ENCODE peak calls at places on chromosome 17, in seven cellular contexts. D is epithelial cell of esophagus, Z is cardiac fibroblast, J is ovary, S is fibroblast of the aortic adventitia, O is mesendoderm, B is tibial artery. Q is an unnamed sample.

GRCh38 chr17:60151355-60151754 is 1.6 kb downstream of the CA4 start:
- DNase-seq in D (peak; percentile 11), Z (no peak), J (no peak), S (no peak), O (no peak), B (no peak), Q (peak; percentile 6)

GRCh38 chr17:3846739-3847670 is 959 bp upstream of the NCBP3 start:
- DNase-seq in D (no peak), Z (no peak), J (no peak), S (no peak), O (no peak), B (no peak), Q (peak; percentile 71)

GRCh38 chr17:81097134-81097942 is 62.4 kb downstream of the BAIAP2 start:
- DNase-seq in D (peak; percentile 82), Z (peak; percentile 83), J (peak; percentile 86), S (peak; percentile 78), O (peak; percentile 77), B (peak; percentile 86), Q (peak; percentile 89)

GRCh38 chr17:44774271-44775135 is 15.7 kb downstream of the ADAM11 start:
- DNase-seq in D (peak; percentile 84), Z (peak; percentile 73), J (peak; percentile 73), S (peak; percentile 65), O (peak; percentile 92), B (peak; percentile 89), Q (peak; percentile 91)

GRCh38 chr17:40491486-40491885 is 9.9 kb downstream of the TNS4 start:
- DNase-seq in D (peak; percentile 60), Z (no peak), J (no peak), S (no peak), O (peak; percentile 31), B (no peak), Q (no peak)

GRCh38 chr17:45150911-45151809 is 2.9 kb downstream of the HEXIM1 start:
- DNase-seq in D (no peak), Z (peak; percentile 16), J (no peak), S (peak; percentile 35), O (no peak), B (no peak), Q (peak; percentile 4)

GRCh38 chr17:73508057-73508930 is 136.0 kb downstream of the SDK2 start:
- DNase-seq in D (no peak), Z (no peak), J (no peak), S (no peak), O (no peak), B (no peak), Q (no peak)

GRCh38 chr17:49016775-49017463 is 19.7 kb downstream of the IGF2BP1 start:
- DNase-seq in D (peak; percentile 73), Z (peak; percentile 65), J (no peak), S (peak; percentile 82), O (no peak), B (peak; percentile 40), Q (peak; percentile 87)

GRCh38 chr17:52106638-52107261 is 51.8 kb downstream of the CA10 start:
- DNase-seq in D (peak; percentile 53), Z (peak; percentile 52), J (peak; percentile 28), S (peak; percentile 20), O (peak; percentile 49), B (peak; percentile 23), Q (no peak)

GRCh38 chr17:79657036-79657435 is 46.2 kb upstream of the RBFOX3 start:
- DNase-seq in D (no peak), Z (no peak), J (no peak), S (no peak), O (no peak), B (no peak), Q (no peak)

GRCh38 chr17:40303706-40304450 is 5.1 kb upstream of the RARA start:
- DNase-seq in D (peak; percentile 64), Z (peak; percentile 77), J (no peak), S (peak; percentile 86), O (no peak), B (no peak), Q (no peak)

GRCh38 chr17:19273731-19274130 is 36.6 kb downstream of the EPN2 start:
- DNase-seq in D (no peak), Z (no peak), J (no peak), S (no peak), O (no peak), B (no peak), Q (no peak)

GRCh38 chr17:19867654-19868395 is at the start of gene ULK2:
- DNase-seq in D (peak; percentile 75), Z (peak; percentile 75), J (peak; percentile 61), S (peak; percentile 72), O (peak; percentile 83), B (peak; percentile 27), Q (peak; percentile 85)

GRCh38 chr17:48711128-48711527 is 11.2 kb downstream of the PRAC1 start:
- DNase-seq in D (no peak), Z (no peak), J (no peak), S (no peak), O (no peak), B (no peak), Q (no peak)

GRCh38 chr17:6096201-6097004 is 26.2 kb downstream of the WSCD1 start:
- DNase-seq in D (no peak), Z (no peak), J (no peak), S (no peak), O (no peak), B (no peak), Q (peak; percentile 59)

GRCh38 chr17:13807103-13807502 is 205.4 kb upstream of the HS3ST3A1 start:
- DNase-seq in D (no peak), Z (no peak), J (no peak), S (no peak), O (no peak), B (no peak), Q (no peak)

GRCh38 chr17:77455878-77456234 is 315.1 kb downstream of the SEC14L1 start:
- DNase-seq in D (no peak), Z (no peak), J (no peak), S (no peak), O (no peak), B (no peak), Q (no peak)
- H3K4me3 ChIP-seq in D (no peak overlapping the region), Z (no peak overlapping the region), J (no peak overlapping the region), S (no peak overlapping the region), O (no peak overlapping the region), B (no peak overlapping the region), Q (no peak overlapping the region)

GRCh38 chr17:77604301-77605031 is 354.0 kb upstream of the TNRC6C start:
- DNase-seq in D (no peak), Z (no peak), J (no peak), S (no peak), O (no peak), B (peak; percentile 17), Q (peak; percentile 44)

GRCh38 chr17:77602883-77603640 is 355.4 kb upstream of the TNRC6C start:
- DNase-seq in D (no peak), Z (no peak), J (no peak), S (no peak), O (no peak), B (peak; percentile 22), Q (peak; percentile 77)

GRCh38 chr17:77601054-77601979 is 357.2 kb upstream of the TNRC6C start:
- DNase-seq in D (no peak), Z (peak; percentile 11), J (no peak), S (no peak), O (no peak), B (peak; percentile 85), Q (peak; percentile 90)

GRCh38 chr17:77600346-77600745 is 358.2 kb upstream of the TNRC6C start:
- DNase-seq in D (no peak), Z (no peak), J (no peak), S (no peak), O (no peak), B (peak; percentile 14), Q (peak; percentile 69)

GRCh38 chr17:77602062-77602746 is 356.3 kb upstream of the TNRC6C start:
- DNase-seq in D (peak; percentile 82), Z (peak; percentile 69), J (no peak), S (peak; percentile 60), O (no peak), B (peak; percentile 89), Q (peak; percentile 89)
- H3K4me3 ChIP-seq in D (no peak overlapping the region), Z (no peak overlapping the region), J (no peak overlapping the region), S (no peak overlapping the region), O (no peak overlapping the region), B (peak overlapping the region; percentile 20), Q (no peak overlapping the region)

GRCh38 chr17:50049636-50050035 is 6.3 kb upstream of the ITGA3 start:
- DNase-seq in D (no peak), Z (no peak), J (no peak), S (no peak), O (no peak), B (no peak), Q (peak; percentile 16)

GRCh38 chr17:50051606-50052005 is 4.3 kb upstream of the ITGA3 start:
- DNase-seq in D (no peak), Z (peak; percentile 54), J (no peak), S (no peak), O (no peak), B (no peak), Q (no peak)

GRCh38 chr17:50052241-50052788 is 3.6 kb upstream of the ITGA3 start:
- DNase-seq in D (no peak), Z (no peak), J (no peak), S (no peak), O (no peak), B (no peak), Q (no peak)

GRCh38 chr17:50050431-50051032 is 5.4 kb upstream of the ITGA3 start:
- DNase-seq in D (no peak), Z (no peak), J (no peak), S (no peak), O (no peak), B (no peak), Q (no peak)

DNA sequence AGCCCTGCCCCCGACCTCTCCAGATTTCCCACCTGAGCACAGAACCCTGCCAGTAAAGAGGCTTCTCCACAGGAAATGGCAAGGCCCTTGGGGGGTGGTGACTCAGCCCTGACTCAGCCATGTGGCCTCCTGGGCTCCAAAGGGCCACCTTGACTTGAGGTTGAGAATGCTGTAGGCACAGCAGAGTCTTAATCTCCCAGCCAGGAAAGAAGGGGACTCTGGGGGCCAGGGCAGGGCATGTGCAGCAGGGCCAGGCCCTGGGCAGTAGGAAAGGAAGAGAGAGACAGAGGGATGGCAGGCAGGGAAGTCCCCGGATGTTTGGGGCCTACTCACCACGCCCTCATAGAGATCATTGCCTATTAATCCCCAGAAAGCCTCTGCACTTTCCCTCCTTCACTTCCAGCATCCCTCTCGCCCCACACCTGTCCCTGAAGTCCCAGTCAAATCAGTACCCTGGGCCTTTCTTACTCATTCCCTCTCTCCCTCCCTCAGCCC is 4.8 kb upstream of the ITGA3 start:
- DNase-seq in D (peak; percentile 92), Z (peak; percentile 89), J (no peak), S (no peak), O (peak; percentile 92), B (no peak), Q (no peak)
- H3K4me3 ChIP-seq in D (no peak overlapping the region), Z (no peak overlapping the region), J (no peak overlapping the region), S (no peak overlapping the region), O (no peak overlapping the region), B (no peak overlapping the region), Q (no peak overlapping the region)

GRCh38 chr17:7614422-7615264 is at the start of gene FXR2:
- DNase-seq in D (peak; percentile 100), Z (peak; percentile 100), J (peak; percentile 100), S (peak; percentile 100), O (peak; percentile 100), B (peak; percentile 100), Q (peak; percentile 100)
- H3K4me3 ChIP-seq in D (peak within 1 kb of the TSS; percentile 94), Z (peak within 1 kb of the TSS; percentile 83), J (peak within 1 kb of the TSS; percentile 64), S (peak within 1 kb of the TSS; percentile 75), O (peak within 1 kb of the TSS; percentile 70), B (peak within 1 kb of the TSS; percentile 82), Q (peak within 1 kb of the TSS; percentile 97)

GRCh38 chr17:31489295-31490018 is 98.0 kb downstream of the RAB11FIP4 start:
- DNase-seq in D (no peak), Z (no peak), J (no peak), S (no peak), O (peak; percentile 93), B (no peak), Q (no peak)
- H3K4me3 ChIP-seq in D (no peak overlapping the region), Z (no peak overlapping the region), J (no peak overlapping the region), S (no peak overlapping the region), O (no peak overlapping the region), B (no peak overlapping the region), Q (no peak overlapping the region)